ENCODE peak calls at places on chromosomes 13 and 19, in four cellular contexts. M, K, P and D are unnamed samples.

GRCh38 chr19:12838893-12839656 is 760 bp downstream of the MAST1 start:
- DNase-seq in P (no peak), M (no peak), K (peak), D (no peak)

GRCh38 chr13:42525035-42525504 is 48.9 kb upstream of the TNFSF11 start:
- DNase-seq in P (no peak), K (no peak), M (no peak), D (no peak)

GRCh38 chr13:112210401-112210800 is 143.5 kb downstream of the SOX1 start:
- DNase-seq in M (no peak), P (no peak), K (no peak), D (no peak)

GRCh38 chr13:86757236-86757978 is 913.8 kb upstream of the SLITRK5 start:
- DNase-seq in M (no peak), K (peak), P (no peak), D (no peak)

GRCh38 chr19:56107626-56108351 is 13.3 kb downstream of the ZNF787 start:
- DNase-seq in P (no peak), K (no peak), M (no peak), D (no peak)

GRCh38 chr13:99968521-99969367 is 2.8 kb downstream of the ZIC5 start:
- DNase-seq in P (no peak), K (no peak), M (no peak), D (no peak)

GRCh38 chr19:32018014-32018413 is 327.4 kb upstream of the ZNF507 start:
- DNase-seq in P (no peak), K (no peak), M (no peak), D (no peak)

GRCh38 chr13:77697208-77698103 is at the start of gene SLAIN1:
- DNase-seq in M (peak), P (peak), K (peak), D (peak)

GRCh38 chr19:35037716-35038622 is 3.6 kb upstream of the HPN start:
- DNase-seq in P (no peak), M (no peak), K (no peak), D (no peak)

GRCh38 chr19:16293133-16294085 is 31.2 kb upstream of the KLF2 start:
- DNase-seq in M (peak), K (no peak), P (no peak), D (no peak)

GRCh38 chr19:19420570-19421301 is 15.3 kb downstream of the GATAD2A start:
- DNase-seq in P (no peak), K (peak), M (no peak), D (no peak)

GRCh38 chr13:114283581-114283980 is 2.2 kb downstream of the UPF3A start:
- DNase-seq in K (no peak), P (no peak), M (no peak), D (no peak)

GRCh38 chr19:46783670-46784069 is 4.7 kb downstream of the SLC1A5 start:
- DNase-seq in P (no peak), K (no peak), M (no peak), D (no peak)

GRCh38 chr19:3094638-3095374 is 644 bp downstream of the GNA11 start:
- DNase-seq in K (peak), M (no peak), P (peak), D (no peak)

GRCh38 chr13:87661471-87661870 is 9.7 kb upstream of the SLITRK5 start:
- DNase-seq in M (no peak), P (no peak), K (no peak), D (no peak)